ENCODE peak calls at places on chromosomes 13 and 19, in nine cellular contexts. S is CD4-positive, alpha-beta T cell; W is posterior cingulate gyrus; Z is ACHN; K is M059J; O is COLO829; X is NCI-H510A treated with DMSO at 0.1 percent for 48 hours; P is GM12864; G is iPS-NIHi11. I is an unnamed sample.

GRCh38 chr19:3055741-3056453 is 6.4 kb downstream of the TLE5 start:
- DNase-seq in S (no peak), W (no peak), Z (no peak), K (no peak), O (no peak), X (peak; percentile 57), P (no peak), G (peak; percentile 61), I (no peak)

GRCh38 chr13:23902975-23903905 is 5.9 kb upstream of the C1QTNF9B start:
- DNase-seq in S (no peak), W (no peak), Z (no peak), K (no peak), O (no peak), X (no peak), P (no peak), G (peak; percentile 28), I (no peak)

GRCh38 chr19:52007436-52007804 is 591 bp downstream of the ZNF615 start:
- DNase-seq in S (no peak), W (peak; percentile 73), Z (no peak), K (no peak), O (no peak), X (no peak), P (no peak), G (peak; percentile 46), I (no peak)

GRCh38 chr13:41706189-41706588 is 248.8 kb downstream of the RGCC start:
- DNase-seq in S (no peak), W (no peak), Z (no peak), K (no peak), O (no peak), X (no peak), P (no peak), G (no peak), I (no peak)

GRCh38 chr13:46983881-46984280 is 87.0 kb upstream of the HTR2A start:
- DNase-seq in S (no peak), W (no peak), Z (no peak), K (peak; percentile 57), O (no peak), X (no peak), P (peak; percentile 92), G (no peak), I (no peak)

GRCh38 chr13:107832521-107833095 is 382.7 kb downstream of the LIG4 start:
- DNase-seq in S (no peak), W (no peak), Z (no peak), K (no peak), O (no peak), X (peak; percentile 41), P (no peak), G (no peak), I (no peak)

GRCh38 chr13:73200432-73200831 is 141.6 kb downstream of the KLF5 start:
- DNase-seq in S (no peak), W (no peak), Z (no peak), K (no peak), O (no peak), X (no peak), P (no peak), G (no peak), I (no peak)

GRCh38 chr13:30510091-30510490 is 44.4 kb upstream of the HMGB1 start:
- DNase-seq in S (no peak), W (no peak), Z (no peak), K (no peak), O (no peak), X (no peak), P (no peak), G (no peak), I (no peak)

GRCh38 chr13:100980171-100980570 is 305.6 kb upstream of the TMTC4 start:
- DNase-seq in S (no peak), W (no peak), Z (no peak), K (peak; percentile 5), O (no peak), X (no peak), P (no peak), G (no peak), I (no peak)

GRCh38 chr19:44587863-44588752 is 25.3 kb upstream of the IGSF23 start:
- DNase-seq in S (no peak), W (no peak), Z (peak; percentile 87), K (peak; percentile 100), O (peak; percentile 38), X (no peak), P (no peak), G (no peak), I (peak; percentile 24)

GRCh38 chr19:39927076-39927475 is 7.4 kb downstream of the FCGBP start:
- DNase-seq in S (no peak), W (no peak), Z (no peak), K (no peak), O (no peak), X (no peak), P (no peak), G (no peak), I (no peak)

GRCh38 chr19:38908854-38909253 is 3.1 kb downstream of the CCER2 start:
- DNase-seq in S (no peak), W (no peak), Z (no peak), K (no peak), O (no peak), X (no peak), P (no peak), G (no peak), I (no peak)

GRCh38 chr13:113596321-113597200 is 12.0 kb downstream of the TFDP1 start:
- DNase-seq in S (no peak), W (no peak), Z (no peak), K (no peak), O (no peak), X (no peak), P (no peak), G (no peak), I (no peak)

GRCh38 chr19:42028304-42029216 is 34.5 kb upstream of the ATP1A3 start:
- DNase-seq in S (no peak), W (no peak), Z (peak; percentile 18), K (no peak), O (no peak), X (no peak), P (no peak), G (peak; percentile 84), I (no peak)

I was measured in foreskin melanocyte.